ENCODE peak calls at places on chromosomes 12 and 14, in four cellular contexts. K is MM.1S, C is IMR-90, V is right cardiac atrium. S is an unnamed sample.

GRCh38 chr14:50766338-50766886 is 64.5 kb downstream of the NIN start:
- DNase-seq in C (no peak), K (no peak), V (no peak), S (no peak)

GRCh38 chr14:81400852-81401251 is 728 bp upstream of the STON2 start:
- DNase-seq in K (no peak), C (peak), V (no peak), S (peak)

GRCh38 chr12:25151476-25151875 is 43.5 kb downstream of the DNAI7 start:
- DNase-seq in C (peak), K (no peak), V (no peak), S (peak)

GRCh38 chr14:102150636-102151195 is 11.0 kb downstream of the WDR20 start:
- DNase-seq in C (no peak), K (no peak), V (no peak), S (no peak)

GRCh38 chr12:75378354-75378753 is 12.5 kb upstream of the GLIPR1L2 start:
- DNase-seq in K (no peak), V (no peak), C (peak), S (no peak)

GRCh38 chr14:23058654-23059504 is 1.6 kb upstream of the CDH24 start:
- DNase-seq in K (no peak), V (peak), C (no peak), S (no peak)

GRCh38 chr12:16352481-16352880 is 5.0 kb downstream of the MGST1 start:
- DNase-seq in V (no peak), C (peak), K (no peak), S (no peak)

GRCh38 chr14:45065540-45065939 is 18.4 kb upstream of the PRPF39 start:
- DNase-seq in V (no peak), K (no peak), C (peak), S (no peak)

GRCh38 chr14:52283099-52283498 is 15.6 kb downstream of the PTGDR start:
- DNase-seq in V (no peak), C (no peak), K (no peak), S (no peak)

GRCh38 chr14:75132374-75133086 is 5.7 kb upstream of the NEK9 start:
- DNase-seq in C (peak), K (peak), V (no peak), S (peak)

GRCh38 chr14:72545411-72546311 is 348.2 kb downstream of the DPF3 start:
- DNase-seq in K (no peak), V (no peak), C (no peak), S (no peak)

GRCh38 chr12:29844667-29845066 is 60.9 kb upstream of the TMTC1 start:
- DNase-seq in K (no peak), C (peak), V (no peak), S (peak)

GRCh38 chr12:119990382-119990874 is 1.4 kb downstream of the BICDL1 start:
- DNase-seq in K (no peak), C (no peak), V (no peak), S (no peak)

GRCh38 chr14:96178674-96179321 is 25.8 kb upstream of the BDKRB2 start:
- DNase-seq in K (no peak), C (peak), V (no peak), S (no peak)

GRCh38 chr14:32986791-32987545 is 48.3 kb downstream of the NPAS3 start:
- DNase-seq in K (no peak), V (peak), C (no peak), S (peak)

GRCh38 chr12:121718653-121719239 is 6.2 kb downstream of the TMEM120B start:
- DNase-seq in V (no peak), C (no peak), K (peak), S (no peak)

GRCh38 chr14:79992799-79993198 is 218.5 kb downstream of the DIO2 start:
- DNase-seq in K (no peak), V (no peak), C (no peak), S (no peak)

GRCh38 chr14:103529383-103530365 is 678 bp downstream of the TRMT61A start:
- DNase-seq in K (no peak), C (no peak), V (peak), S (no peak)

GRCh38 chr14:103195828-103196615 is 72.8 kb downstream of the TNFAIP2 start:
- DNase-seq in K (no peak), V (no peak), C (no peak), S (no peak)

GRCh38 chr14:37142835-37143499 is 29.4 kb downstream of the SLC25A21 start:
- DNase-seq in C (peak), V (no peak), K (no peak), S (peak)

GRCh38 chr14:23916038-23916437 is 37.5 kb upstream of the DHRS4 start:
- DNase-seq in C (no peak), K (no peak), V (no peak), S (no peak)

GRCh38 chr14:51901475-51902024 is 41.1 kb downstream of the GNG2 start:
- DNase-seq in V (no peak), K (no peak), C (no peak), S (no peak)

GRCh38 chr14:100842799-100843198 is 16.9 kb downstream of the MEG3 start:
- DNase-seq in K (no peak), C (peak), V (no peak), S (peak)

GRCh38 chr14:73283592-73284379 is 46.5 kb downstream of the PAPLN start:
- DNase-seq in C (peak), V (no peak), K (no peak), S (no peak)

GRCh38 chr14:60485600-60486251 is at the start of gene C14orf39:
- DNase-seq in V (no peak), K (no peak), C (peak), S (peak)

GRCh38 chr14:60488175-60488574 is 2.3 kb upstream of the C14orf39 start:
- DNase-seq in K (no peak), V (no peak), C (no peak), S (no peak)

GRCh38 chr14:60487211-60487610 is 1.3 kb upstream of the C14orf39 start:
- DNase-seq in C (no peak), V (no peak), K (no peak), S (no peak)

GRCh38 chr14:60482743-60483142 is 3.1 kb downstream of the C14orf39 start:
- DNase-seq in C (peak), K (no peak), V (no peak), S (no peak)

GRCh38 chr14:60485057-60485599 is 735 bp downstream of the C14orf39 start:
- DNase-seq in C (no peak), V (no peak), K (no peak), S (no peak)
- H3K4me3 ChIP-seq in C (peak), V (peak), K (no peak), S (peak)

DNA sequence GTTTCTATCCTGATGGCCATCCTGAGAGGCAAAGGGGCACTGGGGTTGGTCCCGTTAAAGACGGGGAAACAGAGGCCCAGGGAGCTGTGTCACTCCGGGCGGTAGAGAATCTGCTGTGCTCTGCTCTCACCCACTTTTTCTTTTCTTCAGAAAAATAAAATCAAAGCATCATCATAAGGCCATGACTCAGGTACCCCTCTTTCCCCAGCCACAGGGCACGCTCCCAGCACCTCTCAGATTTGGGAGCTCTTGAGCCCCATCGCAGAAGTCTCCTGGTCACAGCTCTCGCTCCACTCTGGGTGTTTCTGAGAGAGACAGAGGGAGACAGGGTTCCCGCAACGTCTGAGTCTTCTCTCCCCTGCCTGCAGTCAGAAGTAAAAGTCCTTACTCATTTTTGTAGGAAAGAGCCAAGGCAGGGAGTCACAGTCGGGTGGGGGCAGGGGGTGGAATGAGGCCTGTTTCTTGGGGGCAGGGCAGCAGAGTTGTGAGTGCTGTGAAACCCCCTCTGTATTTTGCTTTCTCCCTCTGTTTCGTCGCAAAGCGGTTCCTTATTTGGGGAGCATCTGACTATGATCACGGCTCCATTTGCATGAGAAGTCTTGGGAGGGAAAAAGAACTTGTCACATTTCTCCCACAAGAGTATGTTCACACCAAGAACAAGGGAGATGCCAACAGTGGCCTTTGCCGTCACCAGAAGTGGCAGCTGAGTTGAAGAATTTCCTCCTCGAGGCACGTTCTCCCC is 139.0 kb downstream of the BCL11B start:
- DNase-seq in V (no peak), C (no peak), K (no peak), S (no peak)
- H3K4me3 ChIP-seq in V (no peak), C (no peak), K (no peak), S (no peak)

DNA sequence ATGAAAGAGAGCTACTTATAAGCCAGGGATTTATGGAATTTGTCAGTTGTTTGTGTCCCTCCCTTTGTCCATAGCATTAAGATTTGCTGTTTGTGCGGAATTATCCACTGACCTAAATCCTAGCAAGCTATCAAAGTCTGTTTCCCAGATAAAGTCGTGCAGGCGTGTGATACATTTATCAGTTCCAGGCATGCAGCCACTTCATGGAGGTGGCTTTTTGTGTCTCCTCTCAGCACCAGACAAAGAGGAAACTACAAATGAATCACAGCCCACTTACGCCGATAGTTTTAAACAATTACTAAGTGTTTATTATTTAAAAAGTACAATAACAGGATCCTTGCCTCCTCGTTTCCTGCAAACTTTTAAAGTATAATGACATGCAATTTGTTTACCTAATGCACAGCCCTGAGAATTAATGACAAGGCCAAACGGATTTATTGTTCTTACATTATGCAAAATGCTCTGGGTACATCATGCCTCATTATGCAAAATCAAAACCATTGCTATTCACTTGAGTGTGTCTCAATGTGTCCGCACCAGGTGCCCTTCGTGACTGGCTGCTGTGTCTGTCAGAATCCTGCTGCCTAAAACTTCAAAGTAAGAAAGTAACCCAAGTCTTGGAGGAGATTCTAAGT is 423.2 kb downstream of the GLT1D1 start:
- DNase-seq in C (no peak), V (no peak), K (no peak), S (no peak)
- H3K4me3 ChIP-seq in C (no peak), V (no peak), K (no peak), S (no peak)

GRCh38 chr12:203074-203461 is 10.9 kb downstream of the SLC6A12 start:
- DNase-seq in K (no peak), V (no peak), C (no peak), S (no peak)
- H3K4me3 ChIP-seq in K (no peak), V (peak), C (no peak), S (no peak)